ENCODE peak calls at places on chromosome 9, in six cellular contexts. X is ACHN; Y is activated naive CD8-positive, alpha-beta T cell treated with anti-CD3 and anti-CD28 coated beads, Interleukin-2, amount 50 U/mL, for 24 hours; W is NB4; V is left ventricle myocardium superior; Z is endothelial cell. Q is an unnamed sample.

GRCh38 chr9:107173422-107174180 is 109.5 kb upstream of the RAD23B start:
- DNase-seq in X (no peak), Y (no peak), W (no peak), V (no peak), Z (no peak), Q (no peak)

GRCh38 chr9:28853487-28853886 is 1280.2 kb upstream of the C9orf72 start:
- DNase-seq in X (no peak), Y (no peak), W (peak), V (no peak), Z (peak), Q (no peak)

GRCh38 chr9:70510157-70510770 is 95.8 kb upstream of the KLF9 start:
- DNase-seq in X (peak), Y (peak), W (peak), V (peak), Z (peak), Q (peak)

GRCh38 chr9:121876212-121876611 is 216.9 kb downstream of the TTLL11 start:
- DNase-seq in X (no peak), Y (no peak), W (no peak), V (no peak), Z (no peak), Q (no peak)

GRCh38 chr9:122897969-122898368 is 7.2 kb downstream of the RC3H2 start:
- DNase-seq in X (no peak), Y (no peak), W (no peak), V (no peak), Z (no peak), Q (no peak)

GRCh38 chr9:132356276-132356924 is 1.6 kb upstream of the SETX start:
- DNase-seq in X (no peak), Y (no peak), W (peak), V (no peak), Z (no peak), Q (no peak)

GRCh38 chr9:93461414-93461743 is 8.0 kb upstream of the FAM120AOS start:
- DNase-seq in X (no peak), Y (no peak), W (no peak), V (no peak), Z (no peak), Q (no peak)

GRCh38 chr9:463455-464125 is 248.9 kb downstream of the DOCK8 start:
- DNase-seq in X (no peak), Y (no peak), W (no peak), V (no peak), Z (no peak), Q (no peak)

GRCh38 chr9:6667633-6668280 is 22.2 kb upstream of the GLDC start:
- DNase-seq in X (peak), Y (no peak), W (peak), V (no peak), Z (no peak), Q (no peak)